ENCODE peak calls at places on chromosomes 4 and X, in eight cellular contexts. V, K, A, D, F, N, Q and X are unnamed samples.

GRCh38 chr4:128635939-128636551 is 173.5 kb upstream of the JADE1 start:
- DNase-seq in V (no peak), K (no peak), A (no peak), D (no peak), F (peak), N (no peak), Q (no peak), X (no peak)

GRCh38 chr4:183855651-183856190 is 49.4 kb upstream of the STOX2 start:
- DNase-seq in V (no peak), K (no peak), A (no peak), D (no peak), F (no peak), N (no peak), Q (no peak), X (no peak)

GRCh38 chr4:83024233-83024632 is 10.8 kb upstream of the COPS4 start:
- DNase-seq in V (no peak), K (no peak), A (no peak), D (no peak), F (no peak), N (no peak), Q (no peak), X (no peak)

GRCh38 chr4:53273726-53274125 is 92.1 kb downstream of the SCFD2 start:
- DNase-seq in V (no peak), K (no peak), A (no peak), D (no peak), F (no peak), N (no peak), Q (no peak), X (no peak)

GRCh38 chr4:68904786-68905185 is 46.8 kb downstream of the UGT2A3 start:
- DNase-seq in V (no peak), K (no peak), A (no peak), D (no peak), F (peak), N (no peak), Q (no peak), X (no peak)

GRCh38 chr4:75995727-75996126 is 5.0 kb upstream of the SDAD1 start:
- DNase-seq in V (no peak), K (no peak), A (no peak), D (peak), F (peak), N (no peak), Q (peak), X (no peak)

GRCh38 chr4:4506961-4507360 is 34.9 kb downstream of the STX18 start:
- DNase-seq in V (no peak), K (no peak), A (no peak), D (no peak), F (no peak), N (no peak), Q (no peak), X (no peak)

GRCh38 chrX:139025822-139026221 is 314.3 kb upstream of the FGF13 start:
- DNase-seq in V (no peak), K (no peak), A (no peak), D (no peak), F (no peak), N (no peak), Q (no peak), X (no peak)

GRCh38 chrX:106927700-106928099 is 7.5 kb downstream of the CLDN2 start:
- DNase-seq in V (no peak), K (no peak), A (no peak), D (no peak), F (peak), N (no peak), Q (no peak), X (no peak)

GRCh38 chrX:131812847-131813825 is 210.0 kb upstream of the STK26 start:
- DNase-seq in V (peak), K (no peak), A (peak), D (peak), F (no peak), N (peak), Q (no peak), X (peak)

GRCh38 chr4:166257891-166258290 is 384.9 kb downstream of the TLL1 start:
- DNase-seq in V (no peak), K (no peak), A (no peak), D (no peak), F (no peak), N (no peak), Q (no peak), X (no peak)

GRCh38 chr4:158459085-158459820 is 62.4 kb upstream of the RXFP1 start:
- DNase-seq in V (no peak), K (no peak), A (no peak), D (no peak), F (no peak), N (no peak), Q (no peak), X (no peak)

GRCh38 chr4:109207060-109207459 is 95.4 kb downstream of the COL25A1 start:
- DNase-seq in V (no peak), K (peak), A (no peak), D (no peak), F (no peak), N (no peak), Q (no peak), X (no peak)

GRCh38 chrX:103831803-103832544 is at the start of gene RAB9B:
- DNase-seq in V (peak), K (no peak), A (no peak), D (no peak), F (peak), N (peak), Q (peak), X (no peak)

GRCh38 chr4:82431026-82431745 is 796 bp downstream of the ENOPH1 start:
- DNase-seq in V (no peak), K (no peak), A (peak), D (peak), F (peak), N (no peak), Q (no peak), X (no peak)

GRCh38 chr4:76948441-76949292 is 885 bp upstream of the SEPTIN11 start:
- DNase-seq in V (peak), K (no peak), A (peak), D (no peak), F (no peak), N (peak), Q (no peak), X (peak)

GRCh38 chr4:185270885-185271284 is 61.5 kb downstream of the SNX25 start:
- DNase-seq in V (no peak), K (no peak), A (no peak), D (no peak), F (no peak), N (no peak), Q (no peak), X (no peak)

GRCh38 chr4:6909970-6910339 is 329 bp downstream of the TBC1D14 start:
- DNase-seq in V (no peak), K (no peak), A (no peak), D (peak), F (no peak), N (no peak), Q (no peak), X (no peak)